ENCODE peak calls at places on chromosome 21, in four cellular contexts. A is K562, Z is HL-60, E is GM12878. P is an unnamed sample.

GRCh38 chr21:34589511-34590282 is 25.2 kb downstream of the RCAN1 start:
- DNase-seq in A (no peak), Z (no peak), E (no peak), P (no peak)

GRCh38 chr21:34072145-34073031 is 990 bp upstream of the MRPS6 start:
- DNase-seq in A (no peak), Z (no peak), E (no peak), P (no peak)

GRCh38 chr21:31107871-31108270 is 69.6 kb upstream of the KRTAP19-8 start:
- DNase-seq in A (no peak), Z (peak), E (no peak), P (no peak)

GRCh38 chr21:22209304-22209700 is 1211.1 kb downstream of the NCAM2 start:
- DNase-seq in A (no peak), Z (no peak), E (no peak), P (no peak)

GRCh38 chr21:34799092-34799491 is 130.3 kb downstream of the CLIC6 start:
- DNase-seq in A (no peak), Z (no peak), E (no peak), P (no peak)

GRCh38 chr21:36589352-36589971 is 109.5 kb upstream of the SIM2 start:
- DNase-seq in A (peak), Z (peak), E (peak), P (peak)

GRCh38 chr21:34846601-34847112 is 177.9 kb downstream of the CLIC6 start:
- DNase-seq in A (no peak), Z (no peak), E (no peak), P (no peak)

GRCh38 chr21:41632748-41633475 is 125.0 kb upstream of the TMPRSS2 start:
- DNase-seq in A (no peak), Z (no peak), E (no peak), P (no peak)

GRCh38 chr21:14736672-14737071 is 190.6 kb upstream of the SAMSN1 start:
- DNase-seq in A (no peak), Z (no peak), E (no peak), P (no peak)

GRCh38 chr21:33666153-33666552 is 23.9 kb downstream of the ITSN1 start:
- DNase-seq in A (no peak), Z (no peak), E (no peak), P (no peak)

GRCh38 chr21:46368533-46369285 is 44.8 kb downstream of the PCNT start:
- DNase-seq in A (no peak), Z (no peak), E (peak), P (peak)

GRCh38 chr21:42684109-42684916 is 30.9 kb downstream of the PDE9A start:
- DNase-seq in A (no peak), Z (no peak), E (no peak), P (no peak)

GRCh38 chr21:28639742-28640141 is 352.9 kb downstream of the LTN1 start:
- DNase-seq in A (no peak), Z (no peak), E (no peak), P (no peak)

GRCh38 chr21:14259669-14260458 is 43.9 kb downstream of the RBM11 start:
- DNase-seq in A (peak), Z (no peak), E (no peak), P (no peak)

GRCh38 chr21:29078884-29079765 is 5.7 kb upstream of the CCT8 start:
- DNase-seq in A (no peak), Z (peak), E (peak), P (peak)

GRCh38 chr21:32241434-32241785 is 37.4 kb downstream of the MIS18A start:
- DNase-seq in A (no peak), Z (no peak), E (no peak), P (no peak)

GRCh38 chr21:32237021-32237420 is 41.8 kb downstream of the MIS18A start:
- DNase-seq in A (no peak), Z (no peak), E (no peak), P (no peak)

GRCh38 chr21:32238063-32238462 is 40.8 kb downstream of the MIS18A start:
- DNase-seq in A (no peak), Z (no peak), E (no peak), P (no peak)

GRCh38 chr21:32245971-32246370 is 32.9 kb downstream of the MIS18A start:
- DNase-seq in A (no peak), Z (no peak), E (no peak), P (no peak)

DNA sequence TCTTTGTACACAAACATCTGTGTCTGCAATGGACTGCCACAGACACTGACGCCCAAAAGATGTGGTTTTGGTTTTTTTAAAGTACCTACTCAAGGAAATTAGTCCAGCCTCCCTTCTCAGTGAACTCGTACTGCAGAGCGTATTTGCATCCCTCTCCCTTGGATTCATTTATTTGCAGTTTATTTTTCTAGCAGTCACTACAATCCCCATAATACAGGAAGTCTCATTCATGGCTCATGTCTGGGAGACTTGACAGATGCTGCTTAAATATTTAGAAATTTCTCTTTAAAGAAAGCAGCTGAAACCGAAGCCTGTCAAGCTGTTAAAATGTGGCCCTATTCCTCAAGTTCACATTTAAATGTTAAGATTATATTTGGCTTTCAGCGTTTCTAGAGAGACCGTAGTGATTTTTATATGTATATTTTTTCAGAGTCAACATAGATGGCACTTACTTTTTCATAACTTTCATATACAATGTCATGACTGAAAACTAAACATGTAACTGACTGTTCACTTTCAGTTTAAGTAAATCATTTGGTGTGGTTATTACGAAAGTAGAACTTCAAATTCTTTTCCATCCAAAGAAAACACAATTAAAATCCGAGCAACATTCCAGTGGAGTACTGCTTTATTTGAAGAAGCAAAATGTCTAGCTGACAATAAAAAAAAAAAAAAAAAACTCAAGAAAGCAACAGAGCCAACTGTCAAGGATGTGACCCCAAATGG is 38.0 kb downstream of the MIS18A start:
- DNase-seq in A (no peak), Z (no peak), E (peak), P (no peak)
- TF ChIP-seq POLR2AphosphoS5 in A (no peak), Z (no peak), E (no peak), P (no peak)

DNA sequence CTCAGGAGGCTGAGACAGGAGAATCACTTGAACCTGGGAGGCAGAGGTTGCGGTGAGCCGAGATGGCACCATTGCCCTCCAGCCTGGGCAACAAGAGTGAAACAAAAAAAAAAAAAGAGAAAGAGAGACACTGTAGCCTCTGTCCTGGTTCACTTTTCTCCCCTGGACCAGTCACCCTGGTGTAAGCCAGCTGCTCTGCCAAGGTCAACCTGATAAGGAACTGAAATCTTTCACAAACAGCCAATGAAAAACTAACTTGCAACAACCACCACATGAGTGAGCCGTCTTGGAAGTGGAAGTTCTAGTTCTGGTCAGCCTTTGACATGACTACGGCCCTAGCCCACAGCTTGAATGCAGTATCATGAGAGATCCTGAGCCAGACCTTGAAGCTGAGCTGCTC is 36.8 kb upstream of the CXADR start:
- DNase-seq in A (no peak), Z (no peak), E (no peak), P (no peak)
- TF ChIP-seq SPI1 in A (no peak), Z (no peak), E (peak), P (peak)

GRCh38 chr21:16117851-16118592 is 388.2 kb downstream of the USP25 start:
- DNase-seq in A (no peak), Z (no peak), E (no peak), P (no peak)
- TF ChIP-seq POLR2AphosphoS5 in A (no peak), Z (no peak), E (no peak), P (no peak)

GRCh38 chr21:38768385-38769071 is 37.2 kb upstream of the ETS2 start:
- DNase-seq in A (peak), Z (no peak), E (no peak), P (no peak)
- TF ChIP-seq SPI1 in A (no peak), Z (no peak), E (no peak), P (no peak)

P was measured in GM12891.